ENCODE peak calls at places on chromosome 13, in five cellular contexts. W, J, S, T and V are unnamed samples.

GRCh38 chr13:44140146-44140545 is 233.5 kb upstream of the SERP2 start:
- DNase-seq in W (no peak), J (peak), S (no peak), T (no peak), V (no peak)

GRCh38 chr13:39379118-39379517 is 223.9 kb downstream of the LHFPL6 start:
- DNase-seq in J (no peak), W (no peak), T (no peak), S (no peak), V (no peak)

GRCh38 chr13:20495087-20496023 is 30.3 kb downstream of the CRYL1 start:
- DNase-seq in J (peak), T (peak), S (peak), W (peak), V (peak)

GRCh38 chr13:43787518-43787891 is 733 bp upstream of the ENOX1 start:
- DNase-seq in W (no peak), S (no peak), T (no peak), J (peak), V (no peak)

GRCh38 chr13:75196112-75196855 is 285.7 kb downstream of the TBC1D4 start:
- DNase-seq in T (no peak), W (no peak), S (peak), J (no peak), V (no peak)

GRCh38 chr13:51584731-51585191 is 499 bp downstream of the WDFY2 start:
- DNase-seq in S (peak), W (peak), T (peak), J (peak), V (no peak)

GRCh38 chr13:66831317-66831716 is 398.8 kb downstream of the PCDH9 start:
- DNase-seq in T (no peak), J (no peak), S (no peak), W (no peak), V (no peak)

GRCh38 chr13:38803566-38803965 is 116.7 kb downstream of the FREM2 start:
- DNase-seq in J (peak), W (no peak), T (no peak), S (no peak), V (no peak)

GRCh38 chr13:60627071-60627686 is 230.2 kb downstream of the TDRD3 start:
- DNase-seq in J (peak), T (peak), W (no peak), S (no peak), V (no peak)

GRCh38 chr13:112449545-112449930 is 73.4 kb downstream of the SPACA7 start:
- DNase-seq in J (no peak), T (no peak), W (no peak), S (no peak), V (no peak)

GRCh38 chr13:40874138-40874776 is 84.8 kb downstream of the SLC25A15 start:
- DNase-seq in J (no peak), S (no peak), T (no peak), W (no peak), V (no peak)

GRCh38 chr13:76992548-76993001 is 694 bp downstream of the CLN5 start:
- DNase-seq in W (peak), T (peak), J (peak), S (peak), V (no peak)

DNA sequence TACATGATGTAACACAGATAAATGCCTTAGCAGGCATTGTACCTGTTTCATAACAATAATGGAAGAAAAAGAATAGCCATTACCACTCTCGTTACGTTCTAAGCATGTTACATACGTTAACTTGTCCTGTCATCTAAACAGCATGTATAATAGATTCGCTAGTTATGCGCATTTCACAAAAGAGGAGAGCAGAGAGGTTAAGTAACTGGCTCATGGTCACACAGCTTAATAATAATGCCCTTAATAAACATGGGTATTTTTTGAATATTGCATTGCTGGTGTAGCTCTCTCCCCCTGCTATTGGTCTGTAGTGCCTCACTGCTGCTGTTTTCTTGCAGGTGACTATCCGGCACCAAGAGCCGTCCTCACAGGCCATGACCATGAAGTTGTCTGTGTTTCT is 188.3 kb upstream of the MAB21L1 start:
- DNase-seq in S (no peak), W (no peak), J (no peak), T (no peak), V (no peak)
- TF ChIP-seq CTCF in S (no peak), W (no peak), J (no peak), T (no peak), V (no peak)

DNA sequence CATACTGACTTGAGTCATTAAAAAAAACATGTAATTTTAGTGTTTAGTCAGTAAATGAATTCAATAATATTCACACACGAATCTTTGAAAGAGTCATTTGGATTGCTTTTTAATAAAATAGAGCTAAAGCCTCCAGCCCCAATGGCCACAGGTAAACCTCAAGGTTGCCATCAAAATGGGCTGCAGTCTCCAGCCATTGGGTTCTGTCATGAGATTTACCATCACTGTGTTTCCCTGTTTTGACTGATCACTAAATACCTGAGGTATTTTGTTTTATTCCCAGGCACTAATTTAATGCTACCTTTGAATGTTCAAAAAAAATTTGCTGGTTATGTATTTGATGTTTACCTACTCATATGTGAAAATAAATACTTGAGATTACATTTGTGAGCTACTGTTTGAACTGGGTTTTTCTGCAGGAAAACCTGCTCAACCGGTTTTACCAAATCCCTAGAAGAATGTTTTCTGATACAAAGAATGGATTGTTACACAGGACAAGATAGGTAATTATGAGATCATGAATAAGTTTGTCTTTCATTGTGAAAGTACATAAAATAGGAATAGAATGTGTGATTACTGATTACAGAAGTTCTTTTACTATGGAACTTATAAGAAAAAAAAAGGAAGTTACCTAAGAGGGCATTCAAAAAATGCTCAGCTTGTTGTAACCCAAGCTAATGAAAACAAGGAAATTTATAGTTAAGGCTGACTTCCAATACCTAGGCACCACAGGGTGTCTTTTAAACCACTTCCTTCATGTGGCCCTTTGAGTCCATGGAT is 391.3 kb downstream of the EFNB2 start:
- DNase-seq in W (no peak), T (no peak), J (no peak), S (no peak), V (no peak)
- TF ChIP-seq CTCF in W (no peak), T (no peak), J (no peak), S (no peak), V (no peak)

DNA sequence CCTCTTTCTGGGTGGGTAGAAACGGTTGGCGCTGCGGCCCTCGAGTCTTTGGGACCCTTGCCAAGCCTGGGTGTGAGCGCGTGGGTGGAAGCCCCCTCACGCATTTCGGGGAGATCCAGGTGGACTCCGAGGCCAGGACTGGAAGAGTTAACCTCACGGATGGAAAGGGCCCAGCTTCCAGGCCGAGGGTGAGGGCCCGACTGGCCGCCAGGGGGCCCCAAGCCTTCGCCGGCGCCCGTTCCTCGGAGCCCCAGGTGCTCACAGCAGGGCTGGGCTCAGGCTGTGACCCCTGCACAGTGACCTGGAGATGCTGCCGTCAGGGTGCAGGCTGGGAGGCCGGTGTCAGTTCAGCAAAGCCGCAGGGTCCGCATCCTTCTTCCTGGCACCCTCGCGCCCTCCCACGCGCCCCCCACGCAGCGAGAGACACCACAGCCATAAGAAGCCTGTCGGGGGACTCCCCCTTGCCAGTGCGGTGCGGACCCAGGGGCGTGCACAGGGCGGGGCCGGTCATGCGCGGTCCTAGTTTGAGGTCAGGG is 34.2 kb upstream of the TMEM255B start:
- DNase-seq in S (peak), J (peak), W (peak), T (peak), V (no peak)
- TF ChIP-seq CTCF in S (peak), J (peak), W (peak), T (peak), V (peak)

GRCh38 chr13:98397221-98397620 is 179.7 kb downstream of the STK24 start:
- DNase-seq in T (no peak), S (peak), J (no peak), W (no peak), V (no peak)
- TF ChIP-seq CTCF in T (no peak), S (peak), J (peak), W (no peak), V (peak)